ENCODE peak calls at places on chromosomes 3 and 15, in nine cellular contexts. W is NCI-H748 treated with DMSO at 0.1 percent for 48 hours; N is NCI-H774; B is smooth muscle cell of the brain vasculature; G is WERI-Rb-1; K is GM06990; U is endothelial cell; M is stimulated activated CD8-positive, alpha-beta memory T cell treated with anti-CD3 and anti-CD28 coated beads, Interleukin-7, amount 100 ng/mL, for 1 hour; L is HCEC 1CT. V is an unnamed sample.

GRCh38 chr3:195801251-195802183 is 10.2 kb downstream of the MUC4 start:
- DNase-seq in U (no peak), K (no peak), W (no peak), G (no peak), L (no peak), M (no peak), N (no peak), B (no peak), V (no peak)

GRCh38 chr3:141955163-141955562 is 78.7 kb downstream of the ATP1B3 start:
- DNase-seq in N (no peak), L (no peak), U (no peak), K (no peak), B (no peak), M (no peak), W (no peak), G (peak), V (no peak)

GRCh38 chr3:45553469-45553974 is 41.0 kb upstream of the LIMD1 start:
- DNase-seq in K (peak), W (no peak), B (no peak), L (peak), G (no peak), U (no peak), M (no peak), N (no peak), V (no peak)

GRCh38 chr15:38367476-38367875 is 86.5 kb upstream of the FAM98B start:
- DNase-seq in G (no peak), M (no peak), B (no peak), W (no peak), N (no peak), U (no peak), L (no peak), K (no peak), V (no peak)

GRCh38 chr15:77224352-77224751 is 153.4 kb upstream of the TSPAN3 start:
- DNase-seq in B (no peak), G (no peak), N (no peak), K (no peak), L (no peak), U (no peak), W (no peak), M (no peak), V (no peak)

GRCh38 chr3:127446756-127447155 is 143.8 kb downstream of the TPRA1 start:
- DNase-seq in U (no peak), K (no peak), G (no peak), N (no peak), W (no peak), B (no peak), L (no peak), M (no peak), V (no peak)

GRCh38 chr15:74240002-74240568 is 4.0 kb downstream of the CCDC33 start:
- DNase-seq in M (no peak), W (peak), G (no peak), N (peak), U (peak), K (no peak), B (peak), L (peak), V (no peak)

GRCh38 chr15:91100561-91101355 is 701 bp downstream of the SV2B start:
- DNase-seq in G (no peak), U (no peak), L (peak), B (no peak), N (no peak), K (no peak), W (peak), M (no peak), V (no peak)

GRCh38 chr3:100105536-100105935 is 8.8 kb downstream of the FILIP1L start:
- DNase-seq in W (no peak), B (no peak), N (no peak), U (no peak), G (no peak), K (peak), L (no peak), M (no peak), V (no peak)

GRCh38 chr3:190229632-190230424 is 92.4 kb downstream of the CLDN1 start:
- DNase-seq in G (no peak), U (no peak), K (peak), W (no peak), L (no peak), M (no peak), B (no peak), N (no peak), V (no peak)

GRCh38 chr15:82158811-82159210 is 103.7 kb downstream of the EFL1 start:
- DNase-seq in G (no peak), B (no peak), U (no peak), W (no peak), M (no peak), L (no peak), K (no peak), N (no peak), V (no peak)

GRCh38 chr15:95875141-95875643 is 455.3 kb upstream of the NR2F2 start:
- DNase-seq in G (no peak), K (no peak), W (no peak), M (no peak), L (no peak), U (no peak), N (peak), B (no peak), V (no peak)

GRCh38 chr3:184584001-184584891 is 22.7 kb downstream of the EPHB3 start:
- DNase-seq in U (peak), L (no peak), W (no peak), K (no peak), N (no peak), B (no peak), G (peak), M (no peak), V (no peak)

GRCh38 chr3:146968204-146968651 is 363.1 kb upstream of the PLSCR5 start:
- DNase-seq in M (no peak), W (no peak), N (no peak), B (no peak), K (no peak), G (no peak), U (no peak), L (peak), V (no peak)

V was measured in cerebellar nuclear complex.